ENCODE peak calls at places on chromosomes 16 and 17, in nine cellular contexts. One of them, this sample, is unnamed.

GRCh38 chr16:89722392-89723278 is 1.3 kb downstream of the ZNF276 start:
- DNase-seq in thyroid gland: peak; percentile 56
- DNase-seq in astrocyte of the spinal cord: peak; percentile 39
- DNase-seq in Caco-2: no peak
- DNase-seq in fibroblast of mammary gland: peak; percentile 45
- DNase-seq in AG10803: no peak
- DNase-seq in tibial artery: peak; percentile 76
- DNase-seq in cardiac fibroblast: peak; percentile 70
- DNase-seq in cardiac muscle cell: no peak
- DNase-seq in this sample: no peak

GRCh38 chr16:4263504-4264436 is 9.1 kb downstream of the TFAP4 start:
- DNase-seq in fibroblast of mammary gland: peak; percentile 96
- DNase-seq in AG10803: peak; percentile 97
- DNase-seq in thyroid gland: no peak
- DNase-seq in cardiac fibroblast: peak; percentile 81
- DNase-seq in Caco-2: no peak
- DNase-seq in astrocyte of the spinal cord: peak; percentile 78
- DNase-seq in cardiac muscle cell: peak; percentile 84
- DNase-seq in tibial artery: no peak
- DNase-seq in this sample: peak; percentile 77

GRCh38 chr17:36881323-36881722 is 56.0 kb upstream of the LHX1 start:
- DNase-seq in fibroblast of mammary gland: no peak
- DNase-seq in astrocyte of the spinal cord: no peak
- DNase-seq in thyroid gland: no peak
- DNase-seq in AG10803: no peak
- DNase-seq in cardiac muscle cell: no peak
- DNase-seq in tibial artery: no peak
- DNase-seq in Caco-2: no peak
- DNase-seq in cardiac fibroblast: no peak
- DNase-seq in this sample: no peak

GRCh38 chr17:29257756-29258155 is 11.1 kb downstream of the CRYBA1 start:
- DNase-seq in cardiac fibroblast: peak; percentile 66
- DNase-seq in Caco-2: no peak
- DNase-seq in thyroid gland: no peak
- DNase-seq in cardiac muscle cell: no peak
- DNase-seq in AG10803: peak; percentile 62
- DNase-seq in astrocyte of the spinal cord: no peak
- DNase-seq in tibial artery: no peak
- DNase-seq in fibroblast of mammary gland: peak; percentile 59
- DNase-seq in this sample: peak; percentile 11

GRCh38 chr17:45428954-45429337 is 3.7 kb downstream of the ARHGAP27 start:
- DNase-seq in Caco-2: no peak
- DNase-seq in cardiac fibroblast: no peak
- DNase-seq in astrocyte of the spinal cord: no peak
- DNase-seq in tibial artery: no peak
- DNase-seq in fibroblast of mammary gland: no peak
- DNase-seq in AG10803: no peak
- DNase-seq in thyroid gland: no peak
- DNase-seq in cardiac muscle cell: no peak
- DNase-seq in this sample: no peak

GRCh38 chr17:20256144-20256543 is 211.2 kb downstream of the LGALS9B start:
- DNase-seq in cardiac muscle cell: no peak
- DNase-seq in cardiac fibroblast: no peak
- DNase-seq in astrocyte of the spinal cord: no peak
- DNase-seq in Caco-2: no peak
- DNase-seq in AG10803: no peak
- DNase-seq in thyroid gland: no peak
- DNase-seq in tibial artery: no peak
- DNase-seq in fibroblast of mammary gland: no peak
- DNase-seq in this sample: no peak

GRCh38 chr16:72270531-72270930 is 98.6 kb upstream of the PMFBP1 start:
- DNase-seq in cardiac muscle cell: no peak
- DNase-seq in tibial artery: no peak
- DNase-seq in thyroid gland: no peak
- DNase-seq in AG10803: peak; percentile 13
- DNase-seq in Caco-2: peak; percentile 62
- DNase-seq in astrocyte of the spinal cord: no peak
- DNase-seq in cardiac fibroblast: no peak
- DNase-seq in fibroblast of mammary gland: no peak
- DNase-seq in this sample: no peak

GRCh38 chr17:63024716-63025115 is 58.7 kb downstream of the TANC2 start:
- DNase-seq in astrocyte of the spinal cord: peak; percentile 53
- DNase-seq in fibroblast of mammary gland: peak; percentile 51
- DNase-seq in thyroid gland: no peak
- DNase-seq in cardiac muscle cell: no peak
- DNase-seq in tibial artery: no peak
- DNase-seq in Caco-2: no peak
- DNase-seq in AG10803: peak; percentile 81
- DNase-seq in cardiac fibroblast: peak; percentile 73
- DNase-seq in this sample: peak; percentile 50

GRCh38 chr16:85696761-85697160 is 8.0 kb upstream of the GINS2 start:
- DNase-seq in Caco-2: no peak
- DNase-seq in cardiac fibroblast: no peak
- DNase-seq in astrocyte of the spinal cord: no peak
- DNase-seq in AG10803: no peak
- DNase-seq in thyroid gland: no peak
- DNase-seq in fibroblast of mammary gland: no peak
- DNase-seq in cardiac muscle cell: no peak
- DNase-seq in tibial artery: no peak
- DNase-seq in this sample: no peak

GRCh38 chr16:81445926-81446317 is 1.3 kb downstream of the CMIP start:
- DNase-seq in tibial artery: no peak
- DNase-seq in cardiac fibroblast: no peak
- DNase-seq in fibroblast of mammary gland: no peak
- DNase-seq in Caco-2: no peak
- DNase-seq in AG10803: no peak
- DNase-seq in astrocyte of the spinal cord: no peak
- DNase-seq in thyroid gland: peak; percentile 45
- DNase-seq in cardiac muscle cell: peak; percentile 57
- DNase-seq in this sample: no peak

GRCh38 chr17:64497565-64498035 is 746 bp upstream of the POLG2 start:
- DNase-seq in fibroblast of mammary gland: no peak
- DNase-seq in tibial artery: no peak
- DNase-seq in astrocyte of the spinal cord: no peak
- DNase-seq in thyroid gland: no peak
- DNase-seq in AG10803: no peak
- DNase-seq in Caco-2: no peak
- DNase-seq in cardiac muscle cell: no peak
- DNase-seq in cardiac fibroblast: no peak
- DNase-seq in this sample: no peak

GRCh38 chr16:87661561-87661960 is 59.3 kb downstream of the JPH3 start:
- DNase-seq in cardiac fibroblast: peak; percentile 49
- DNase-seq in cardiac muscle cell: peak; percentile 80
- DNase-seq in AG10803: peak; percentile 39
- DNase-seq in Caco-2: peak; percentile 73
- DNase-seq in thyroid gland: peak; percentile 32
- DNase-seq in astrocyte of the spinal cord: peak; percentile 39
- DNase-seq in tibial artery: no peak
- DNase-seq in fibroblast of mammary gland: peak; percentile 36
- DNase-seq in this sample: peak; percentile 12

GRCh38 chr17:3843935-3844516 is 2.0 kb downstream of the NCBP3 start:
- DNase-seq in tibial artery: no peak
- DNase-seq in astrocyte of the spinal cord: peak; percentile 14
- DNase-seq in AG10803: peak; percentile 24
- DNase-seq in cardiac muscle cell: peak; percentile 47
- DNase-seq in Caco-2: peak; percentile 42
- DNase-seq in cardiac fibroblast: peak; percentile 46
- DNase-seq in fibroblast of mammary gland: peak; percentile 34
- DNase-seq in thyroid gland: no peak
- DNase-seq in this sample: peak; percentile 7

GRCh38 chr17:58303981-58304734 is 23.4 kb upstream of the MPO start:
- DNase-seq in thyroid gland: peak; percentile 51
- DNase-seq in tibial artery: no peak
- DNase-seq in AG10803: peak; percentile 29
- DNase-seq in astrocyte of the spinal cord: peak; percentile 22
- DNase-seq in cardiac muscle cell: peak; percentile 61
- DNase-seq in Caco-2: peak; percentile 69
- DNase-seq in cardiac fibroblast: peak; percentile 39
- DNase-seq in fibroblast of mammary gland: peak; percentile 36
- DNase-seq in this sample: peak; percentile 24

GRCh38 chr16:4392382-4393242 is 21.0 kb downstream of the VASN start:
- DNase-seq in tibial artery: peak; percentile 78
- DNase-seq in fibroblast of mammary gland: peak; percentile 91
- DNase-seq in Caco-2: no peak
- DNase-seq in cardiac muscle cell: peak; percentile 46
- DNase-seq in AG10803: peak; percentile 93
- DNase-seq in cardiac fibroblast: peak; percentile 64
- DNase-seq in thyroid gland: peak; percentile 84
- DNase-seq in astrocyte of the spinal cord: peak; percentile 63
- DNase-seq in this sample: peak; percentile 74

GRCh38 chr16:23682181-23682580 is 3.5 kb downstream of the PLK1 start:
- DNase-seq in fibroblast of mammary gland: peak; percentile 62
- DNase-seq in AG10803: peak; percentile 53
- DNase-seq in Caco-2: no peak
- DNase-seq in cardiac muscle cell: no peak
- DNase-seq in cardiac fibroblast: peak; percentile 67
- DNase-seq in astrocyte of the spinal cord: no peak
- DNase-seq in thyroid gland: no peak
- DNase-seq in tibial artery: no peak
- DNase-seq in this sample: no peak

GRCh38 chr16:23678430-23679273 is at the start of gene PLK1:
- DNase-seq in cardiac muscle cell: peak; percentile 92
- DNase-seq in cardiac fibroblast: peak; percentile 87
- DNase-seq in AG10803: peak; percentile 64
- DNase-seq in tibial artery: peak; percentile 82
- DNase-seq in astrocyte of the spinal cord: peak; percentile 85
- DNase-seq in Caco-2: peak; percentile 92
- DNase-seq in fibroblast of mammary gland: peak; percentile 80
- DNase-seq in thyroid gland: peak; percentile 73
- DNase-seq in this sample: peak; percentile 82

GRCh38 chr16:23676924-23677480 is 1.7 kb upstream of the PLK1 start:
- DNase-seq in Caco-2: no peak
- DNase-seq in AG10803: no peak
- DNase-seq in fibroblast of mammary gland: peak; percentile 77
- DNase-seq in cardiac muscle cell: no peak
- DNase-seq in thyroid gland: no peak
- DNase-seq in astrocyte of the spinal cord: no peak
- DNase-seq in tibial artery: no peak
- DNase-seq in cardiac fibroblast: peak; percentile 43
- DNase-seq in this sample: no peak

GRCh38 chr16:23679986-23680336 is 1.3 kb downstream of the PLK1 start:
- DNase-seq in AG10803: no peak
- DNase-seq in thyroid gland: no peak
- DNase-seq in fibroblast of mammary gland: no peak
- DNase-seq in astrocyte of the spinal cord: no peak
- DNase-seq in Caco-2: no peak
- DNase-seq in cardiac fibroblast: no peak
- DNase-seq in tibial artery: no peak
- DNase-seq in cardiac muscle cell: no peak
- DNase-seq in this sample: no peak

GRCh38 chr16:23679274-23679985 is 741 bp downstream of the PLK1 start:
- DNase-seq in Caco-2: peak; percentile 69
- DNase-seq in thyroid gland: no peak
- DNase-seq in cardiac muscle cell: peak; percentile 43
- DNase-seq in AG10803: no peak
- DNase-seq in fibroblast of mammary gland: peak; percentile 34
- DNase-seq in cardiac fibroblast: peak; percentile 27
- DNase-seq in tibial artery: no peak
- DNase-seq in astrocyte of the spinal cord: peak; percentile 28
- DNase-seq in this sample: no peak
- TF ChIP-seq CTCF in Caco-2: no peak
- TF ChIP-seq CTCF in thyroid gland: no peak
- TF ChIP-seq CTCF in cardiac muscle cell: no peak
- TF ChIP-seq CTCF in AG10803: no peak
- TF ChIP-seq CTCF in fibroblast of mammary gland: no peak
- TF ChIP-seq CTCF in cardiac fibroblast: no peak
- TF ChIP-seq CTCF in tibial artery: no peak
- TF ChIP-seq CTCF in astrocyte of the spinal cord: no peak
- TF ChIP-seq CTCF in this sample: no peak

GRCh38 chr16:67806428-67807147 is at the start of the genes RANBP10 and TSNAXIP1:
- DNase-seq in thyroid gland: peak; percentile 99
- DNase-seq in AG10803: peak; percentile 99
- DNase-seq in Caco-2: peak; percentile 99
- DNase-seq in astrocyte of the spinal cord: peak; percentile 99
- DNase-seq in tibial artery: peak; percentile 99
- DNase-seq in cardiac muscle cell: peak; percentile 99
- DNase-seq in fibroblast of mammary gland: peak; percentile 99
- DNase-seq in cardiac fibroblast: peak; percentile 99
- DNase-seq in this sample: peak; percentile 100
- TF ChIP-seq CTCF in thyroid gland: no peak
- TF ChIP-seq CTCF in AG10803: no peak
- TF ChIP-seq CTCF in Caco-2: no peak
- TF ChIP-seq CTCF in astrocyte of the spinal cord: no peak
- TF ChIP-seq CTCF in tibial artery: no peak
- TF ChIP-seq CTCF in cardiac muscle cell: no peak
- TF ChIP-seq CTCF in fibroblast of mammary gland: no peak
- TF ChIP-seq CTCF in cardiac fibroblast: no peak
- TF ChIP-seq CTCF in this sample: no peak

DNA sequence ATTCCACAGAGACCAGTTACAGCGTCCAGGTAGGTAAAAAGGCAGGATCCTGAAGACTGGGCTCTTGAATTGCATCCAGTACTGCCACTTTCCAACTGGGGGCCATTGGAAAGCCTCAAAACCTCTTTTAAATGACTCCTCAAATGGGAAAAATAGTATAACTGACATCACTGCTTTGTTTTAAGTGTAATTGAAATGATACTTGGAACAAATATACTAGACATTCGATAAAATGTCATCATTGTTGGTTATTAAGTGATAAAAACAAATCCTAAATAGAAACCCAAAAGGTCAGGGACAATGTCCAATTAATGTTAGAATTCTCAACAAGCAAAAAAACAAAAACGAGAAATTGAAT is 1.2 kb upstream of the COTL1 start:
- DNase-seq in Caco-2: no peak
- DNase-seq in AG10803: no peak
- DNase-seq in cardiac fibroblast: no peak
- DNase-seq in cardiac muscle cell: no peak
- DNase-seq in thyroid gland: no peak
- DNase-seq in tibial artery: no peak
- DNase-seq in astrocyte of the spinal cord: no peak
- DNase-seq in fibroblast of mammary gland: no peak
- DNase-seq in this sample: no peak
- TF ChIP-seq CTCF in Caco-2: no peak
- TF ChIP-seq CTCF in AG10803: no peak
- TF ChIP-seq CTCF in cardiac fibroblast: no peak
- TF ChIP-seq CTCF in cardiac muscle cell: no peak
- TF ChIP-seq CTCF in thyroid gland: no peak
- TF ChIP-seq CTCF in tibial artery: no peak
- TF ChIP-seq CTCF in astrocyte of the spinal cord: no peak
- TF ChIP-seq CTCF in fibroblast of mammary gland: no peak
- TF ChIP-seq CTCF in this sample: no peak

DNA sequence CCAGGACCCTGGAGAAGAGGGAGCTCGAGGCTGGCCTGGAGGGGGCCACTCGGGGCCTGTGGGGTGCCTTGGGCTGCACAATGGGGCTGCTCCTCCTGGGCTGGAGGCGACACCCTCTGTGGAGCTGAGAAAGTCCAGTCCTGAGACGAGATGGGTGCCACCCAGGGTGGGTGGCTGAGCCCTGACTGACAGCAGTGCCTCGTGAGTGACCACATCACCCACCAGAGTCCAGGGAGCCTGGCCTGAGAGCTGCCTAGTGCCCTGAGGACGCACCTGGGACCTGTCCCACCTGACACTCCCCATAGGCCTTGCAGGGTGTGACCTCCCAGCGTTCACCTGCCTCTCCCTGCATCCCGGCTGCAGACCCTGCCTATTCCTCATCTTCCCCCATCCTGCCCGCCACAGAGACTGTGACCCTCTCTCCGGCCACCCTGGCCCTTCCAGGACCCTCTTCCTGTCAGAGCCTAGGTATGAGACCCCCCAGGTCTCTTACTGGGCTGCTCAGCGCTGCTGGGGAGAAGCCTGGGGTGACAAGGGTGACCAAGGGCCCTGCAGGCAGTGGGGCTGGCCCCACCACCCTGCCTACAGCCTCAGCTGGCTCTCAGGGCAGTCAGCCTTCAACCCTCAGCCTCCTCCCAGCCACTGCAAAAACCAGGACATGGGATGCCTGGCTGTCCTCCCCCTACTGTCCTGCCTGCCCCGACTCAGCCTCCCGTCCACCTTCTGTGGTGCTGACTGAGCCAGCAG is 41.2 kb downstream of the TNFRSF13B start:
- DNase-seq in cardiac muscle cell: peak; percentile 12
- DNase-seq in fibroblast of mammary gland: no peak
- DNase-seq in thyroid gland: no peak
- DNase-seq in tibial artery: no peak
- DNase-seq in astrocyte of the spinal cord: no peak
- DNase-seq in Caco-2: peak; percentile 33
- DNase-seq in AG10803: no peak
- DNase-seq in cardiac fibroblast: no peak
- DNase-seq in this sample: no peak
- TF ChIP-seq CTCF in cardiac muscle cell: no peak
- TF ChIP-seq CTCF in fibroblast of mammary gland: no peak
- TF ChIP-seq CTCF in thyroid gland: no peak
- TF ChIP-seq CTCF in tibial artery: no peak
- TF ChIP-seq CTCF in astrocyte of the spinal cord: no peak
- TF ChIP-seq CTCF in Caco-2: no peak
- TF ChIP-seq CTCF in AG10803: no peak
- TF ChIP-seq CTCF in cardiac fibroblast: no peak
- TF ChIP-seq CTCF in this sample: no peak

This sample was measured in HFFc6.